ENCODE peak calls at places on chromosomes 2 and 18, in four cellular contexts. One of them, this sample, is unnamed.

GRCh38 chr2:162710282-162710891 is 128.2 kb downstream of the KCNH7 start:
- DNase-seq in uterus: no peak
- DNase-seq in prostate gland: peak; percentile 10
- DNase-seq in stomach: peak; percentile 45
- DNase-seq in this sample: no peak

GRCh38 chr18:2797951-2798350 is 48.9 kb upstream of the EMILIN2 start:
- DNase-seq in stomach: no peak
- DNase-seq in uterus: no peak
- DNase-seq in prostate gland: no peak
- DNase-seq in this sample: no peak

GRCh38 chr2:31324000-31324633 is 90.2 kb downstream of the EHD3 start:
- DNase-seq in prostate gland: no peak
- DNase-seq in uterus: no peak
- DNase-seq in stomach: no peak
- DNase-seq in this sample: no peak

GRCh38 chr2:241598061-241598460 is 38.9 kb downstream of the THAP4 start:
- DNase-seq in prostate gland: no peak
- DNase-seq in uterus: no peak
- DNase-seq in stomach: no peak
- DNase-seq in this sample: no peak

GRCh38 chr2:182929972-182930371 is 63.5 kb upstream of the FRZB start:
- DNase-seq in prostate gland: no peak
- DNase-seq in stomach: no peak
- DNase-seq in uterus: no peak
- DNase-seq in this sample: no peak

GRCh38 chr2:218172808-218173207 is 6.0 kb upstream of the CXCR1 start:
- DNase-seq in prostate gland: no peak
- DNase-seq in uterus: no peak
- DNase-seq in stomach: no peak
- DNase-seq in this sample: no peak

GRCh38 chr2:101677657-101678056 is 19.9 kb upstream of the MAP4K4 start:
- DNase-seq in prostate gland: no peak
- DNase-seq in stomach: no peak
- DNase-seq in uterus: no peak
- DNase-seq in this sample: no peak

GRCh38 chr18:48765053-48765452 is 185.7 kb downstream of the SMAD7 start:
- DNase-seq in stomach: no peak
- DNase-seq in uterus: no peak
- DNase-seq in prostate gland: no peak
- DNase-seq in this sample: no peak

GRCh38 chr2:240769096-240769495 is 50.9 kb downstream of the KIF1A start:
- DNase-seq in prostate gland: no peak
- DNase-seq in uterus: no peak
- DNase-seq in stomach: no peak
- DNase-seq in this sample: no peak

GRCh38 chr2:229673676-229674075 is 40.7 kb downstream of the DNER start:
- DNase-seq in prostate gland: no peak
- DNase-seq in uterus: no peak
- DNase-seq in stomach: no peak
- DNase-seq in this sample: no peak

GRCh38 chr2:33426666-33427231 is 49.7 kb upstream of the RASGRP3 start:
- DNase-seq in prostate gland: no peak
- DNase-seq in stomach: peak; percentile 61
- DNase-seq in uterus: no peak
- DNase-seq in this sample: no peak

DNA sequence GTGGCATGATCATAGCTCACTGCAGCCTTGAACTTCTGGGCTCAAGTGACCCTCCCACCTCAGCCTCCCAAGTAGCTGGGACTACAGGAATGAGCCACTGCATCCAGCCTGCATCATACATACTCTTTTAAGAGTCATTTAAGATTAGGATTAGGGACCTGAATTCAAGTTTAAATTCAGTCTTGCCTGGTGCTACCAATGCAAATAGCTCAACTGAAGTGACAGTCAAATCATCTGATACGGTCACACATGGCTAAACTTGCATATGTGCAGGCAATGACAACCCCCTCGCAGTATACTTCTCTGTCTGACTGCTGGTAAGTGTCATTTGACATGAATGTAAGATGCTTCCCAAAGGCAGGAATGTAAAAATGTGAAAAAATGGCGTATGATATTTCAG is 31.8 kb upstream of the TMEM131 start:
- DNase-seq in stomach: no peak
- DNase-seq in prostate gland: no peak
- DNase-seq in uterus: no peak
- DNase-seq in this sample: peak; percentile 24
- TF ChIP-seq POLR2A in stomach: no peak
- TF ChIP-seq POLR2A in prostate gland: no peak
- TF ChIP-seq POLR2A in uterus: no peak
- TF ChIP-seq POLR2A in this sample: no peak

DNA sequence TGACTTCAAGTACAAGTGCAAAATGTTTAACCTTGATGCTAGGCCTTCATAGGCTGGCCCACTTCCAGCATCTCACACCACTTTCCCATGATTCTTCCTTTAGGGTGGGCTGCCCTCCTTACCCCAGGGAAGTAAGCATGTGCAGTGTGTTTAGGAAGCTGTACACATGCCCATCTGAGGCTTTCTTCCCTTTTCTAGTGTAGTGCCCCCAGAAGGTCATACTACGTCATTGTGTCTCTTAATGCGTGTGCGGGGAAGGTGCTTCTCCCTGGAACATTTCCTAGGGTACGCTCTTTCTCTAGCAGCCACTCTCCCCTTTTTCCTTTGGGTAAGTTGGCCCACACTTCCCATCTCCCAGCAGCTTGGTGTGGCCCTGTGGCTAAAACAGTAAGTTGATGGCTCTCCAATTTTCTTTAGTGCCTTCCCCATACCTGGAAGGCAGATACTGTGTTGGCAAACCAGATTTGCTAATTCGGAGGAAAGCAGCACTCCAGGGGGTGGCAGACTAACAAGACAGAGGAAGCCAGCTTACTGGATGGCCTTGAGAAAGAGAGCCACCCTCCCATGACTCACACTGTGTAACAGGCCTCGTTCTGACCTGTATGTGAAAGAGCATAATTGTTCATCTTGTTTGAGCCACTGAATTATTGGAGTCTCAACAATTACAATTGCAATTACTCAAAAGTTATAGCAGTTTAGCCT is 1.1 kb upstream of the SULT6B1 start:
- DNase-seq in stomach: no peak
- DNase-seq in uterus: no peak
- DNase-seq in prostate gland: no peak
- DNase-seq in this sample: peak; percentile 69
- TF ChIP-seq POLR2A in stomach: no peak
- TF ChIP-seq POLR2A in uterus: no peak
- TF ChIP-seq POLR2A in prostate gland: no peak
- TF ChIP-seq POLR2A in this sample: no peak

GRCh38 chr2:171158790-171159325 is 1.8 kb downstream of the TLK1 start:
- DNase-seq in uterus: no peak
- DNase-seq in stomach: no peak
- DNase-seq in prostate gland: no peak
- DNase-seq in this sample: no peak

GRCh38 chr2:171159326-171160118 is 1.2 kb downstream of the TLK1 start:
- DNase-seq in stomach: peak; percentile 33
- DNase-seq in prostate gland: peak; percentile 44
- DNase-seq in uterus: peak; percentile 43
- DNase-seq in this sample: no peak

GRCh38 chr2:171160119-171160629 is 519 bp downstream of the TLK1 start:
- DNase-seq in uterus: peak; percentile 67
- DNase-seq in prostate gland: peak; percentile 57
- DNase-seq in stomach: peak; percentile 69
- DNase-seq in this sample: no peak

GRCh38 chr2:171161425-171162289 is 964 bp upstream of the TLK1 start:
- DNase-seq in uterus: no peak
- DNase-seq in prostate gland: no peak
- DNase-seq in stomach: no peak
- DNase-seq in this sample: no peak

GRCh38 chr2:171160630-171161424 is at the start of gene TLK1:
- DNase-seq in prostate gland: peak; percentile 74
- DNase-seq in stomach: peak; percentile 77
- DNase-seq in uterus: peak; percentile 64
- DNase-seq in this sample: no peak
- TF ChIP-seq POLR2A in prostate gland: peak; percentile 43
- TF ChIP-seq POLR2A in stomach: no peak
- TF ChIP-seq POLR2A in uterus: peak; percentile 67
- TF ChIP-seq POLR2A in this sample: peak; percentile 68

GRCh38 chr2:233295891-233296290 is 11.7 kb upstream of the SAG start:
- DNase-seq in stomach: no peak
- DNase-seq in prostate gland: no peak
- DNase-seq in uterus: no peak
- DNase-seq in this sample: no peak
- TF ChIP-seq POLR2A in stomach: no peak
- TF ChIP-seq POLR2A in prostate gland: no peak
- TF ChIP-seq POLR2A in uterus: no peak
- TF ChIP-seq POLR2A in this sample: no peak

This sample was measured in H1.